ENCODE peak calls at places on chromosomes 6 and 20, in seven cellular contexts. S is GM03348, Y is sigmoid colon, G is heart right ventricle, X is transverse colon, V is pulmonary artery endothelial cell, Q is skeletal muscle cell. L is an unnamed sample.

GRCh38 chr20:16158090-16158975 is 414.9 kb downstream of the KIF16B start:
- DNase-seq in S (no peak), Y (no peak), G (no peak), X (no peak), V (no peak), Q (no peak), L (no peak)

GRCh38 chr6:34602318-34603111 is 46.4 kb upstream of the SPDEF start:
- DNase-seq in S (no peak), Y (no peak), G (no peak), X (peak), V (no peak), Q (no peak), L (no peak)

GRCh38 chr6:158122048-158122447 is 46.0 kb downstream of the SERAC1 start:
- DNase-seq in S (no peak), Y (no peak), G (no peak), X (no peak), V (no peak), Q (no peak), L (no peak)

GRCh38 chr20:5806457-5807263 is 56.5 kb downstream of the SHLD1 start:
- DNase-seq in S (no peak), Y (no peak), G (no peak), X (no peak), V (no peak), Q (no peak), L (no peak)

GRCh38 chr6:34795836-34796425 is 4.0 kb downstream of the BLTP3A start:
- DNase-seq in S (peak), Y (no peak), G (no peak), X (no peak), V (no peak), Q (no peak), L (no peak)

GRCh38 chr6:128139519-128139918 is 238.7 kb upstream of the THEMIS start:
- DNase-seq in S (peak), Y (no peak), G (no peak), X (no peak), V (no peak), Q (no peak), L (no peak)

GRCh38 chr6:75870389-75870788 is 121.3 kb downstream of the MYO6 start:
- DNase-seq in S (no peak), Y (no peak), G (no peak), X (no peak), V (no peak), Q (no peak), L (no peak)

GRCh38 chr6:1322725-1323219 is 10.9 kb downstream of the FOXQ1 start:
- DNase-seq in S (peak), Y (no peak), G (no peak), X (no peak), V (no peak), Q (no peak), L (no peak)

GRCh38 chr6:44636576-44637248 is 249.2 kb downstream of the CDC5L start:
- DNase-seq in S (no peak), Y (no peak), G (no peak), X (no peak), V (no peak), Q (no peak), L (peak)

GRCh38 chr6:88683734-88684133 is 279.7 kb downstream of the RNGTT start:
- DNase-seq in S (no peak), Y (no peak), G (no peak), X (no peak), V (no peak), Q (no peak), L (no peak)

GRCh38 chr20:11917663-11918062 is at the start of gene BTBD3:
- DNase-seq in S (peak), Y (peak), G (peak), X (peak), V (peak), Q (peak), L (peak)

GRCh38 chr20:19074828-19075516 is 137.5 kb upstream of the SLC24A3 start:
- DNase-seq in S (no peak), Y (no peak), G (no peak), X (no peak), V (no peak), Q (no peak), L (peak)

GRCh38 chr20:61896058-61896961 is 169.4 kb downstream of the TAF4 start:
- DNase-seq in S (peak), Y (no peak), G (no peak), X (peak), V (peak), Q (no peak), L (peak)

GRCh38 chr6:143743256-143744166 is 65.7 kb downstream of the PHACTR2 start:
- DNase-seq in S (peak), Y (peak), G (peak), X (peak), V (no peak), Q (no peak), L (no peak)

GRCh38 chr20:48933017-48933766 is 11.7 kb downstream of the ARFGEF2 start:
- DNase-seq in S (no peak), Y (no peak), G (no peak), X (peak), V (no peak), Q (no peak), L (peak)

GRCh38 chr6:147194652-147195403 is 9.4 kb upstream of the STXBP5 start:
- DNase-seq in S (peak), Y (no peak), G (no peak), X (no peak), V (no peak), Q (no peak), L (no peak)

GRCh38 chr20:22352019-22352418 is 232.4 kb downstream of the FOXA2 start:
- DNase-seq in S (no peak), Y (no peak), G (no peak), X (peak), V (no peak), Q (no peak), L (no peak)

GRCh38 chr20:56343861-56344381 is 14.9 kb upstream of the FAM210B start:
- DNase-seq in S (peak), Y (no peak), G (no peak), X (peak), V (no peak), Q (no peak), L (peak)

GRCh38 chr6:15491255-15491985 is 171.4 kb downstream of the DTNBP1 start:
- DNase-seq in S (peak), Y (peak), G (peak), X (peak), V (peak), Q (peak), L (no peak)

GRCh38 chr6:170131351-170131750 is 159.5 kb downstream of the DLL1 start:
- DNase-seq in S (no peak), Y (peak), G (no peak), X (no peak), V (no peak), Q (no peak), L (peak)

GRCh38 chr6:1738682-1739081 is 129.0 kb downstream of the FOXC1 start:
- DNase-seq in S (no peak), Y (no peak), G (no peak), X (no peak), V (no peak), Q (no peak), L (no peak)

GRCh38 chr6:71107935-71108420 is 151.1 kb upstream of the B3GAT2 start:
- DNase-seq in S (peak), Y (no peak), G (peak), X (no peak), V (peak), Q (peak), L (no peak)

GRCh38 chr6:130393306-130393705 is 27.5 kb downstream of the TMEM200A start:
- DNase-seq in S (no peak), Y (no peak), G (no peak), X (no peak), V (no peak), Q (no peak), L (no peak)

GRCh38 chr6:36386495-36387439 is 702 bp downstream of the ETV7 start:
- DNase-seq in S (peak), Y (peak), G (peak), X (peak), V (peak), Q (no peak), L (peak)

GRCh38 chr20:8862092-8862491 is 206.8 kb upstream of the PLCB4 start:
- DNase-seq in S (no peak), Y (no peak), G (no peak), X (no peak), V (no peak), Q (no peak), L (no peak)

GRCh38 chr20:32879538-32879937 is 20.8 kb downstream of the EFCAB8 start:
- DNase-seq in S (no peak), Y (no peak), G (no peak), X (no peak), V (no peak), Q (no peak), L (no peak)

GRCh38 chr6:40516429-40516828 is 70.7 kb downstream of the LRFN2 start:
- DNase-seq in S (no peak), Y (no peak), G (no peak), X (no peak), V (no peak), Q (no peak), L (no peak)

GRCh38 chr6:142361765-142362540 is 60.1 kb downstream of the ADGRG6 start:
- DNase-seq in S (peak), Y (no peak), G (no peak), X (no peak), V (no peak), Q (peak), L (no peak)

GRCh38 chr20:17875981-17876385 is 92.6 kb downstream of the SNX5 start:
- DNase-seq in S (no peak), Y (peak), G (no peak), X (no peak), V (no peak), Q (no peak), L (no peak)

GRCh38 chr20:36975085-36975829 is 23.7 kb upstream of the SAMHD1 start:
- DNase-seq in S (no peak), Y (peak), G (no peak), X (peak), V (no peak), Q (no peak), L (no peak)

GRCh38 chr6:82608365-82608764 is 244.7 kb downstream of the TPBG start:
- DNase-seq in S (no peak), Y (no peak), G (no peak), X (no peak), V (no peak), Q (no peak), L (no peak)

GRCh38 chr20:14449323-14449722 is 111.9 kb upstream of the FLRT3 start:
- DNase-seq in S (peak), Y (no peak), G (no peak), X (no peak), V (no peak), Q (no peak), L (no peak)

L was measured in upper lobe of left lung.